ENCODE peak calls at places on chromosomes 2 and 18, in nine cellular contexts. D, K, O, N, L, P, A, C and Q are unnamed samples.
A peak's percentile ranks its signal among the peaks of the same experiment; 100 is the strongest.

GRCh38 chr18:37486848-37487247 is 78.8 kb downstream of the CELF4 start:
- DNase-seq in D (no peak), K (no peak), O (no peak), N (no peak), L (no peak), P (no peak), A (no peak), C (no peak), Q (no peak)

GRCh38 chr18:48140738-48141137 is 210.3 kb upstream of the SMAD2 start:
- DNase-seq in D (no peak), K (no peak), O (no peak), N (no peak), L (no peak), P (no peak), A (no peak), C (no peak), Q (no peak)

GRCh38 chr2:38933653-38934052 is 44.0 kb downstream of the ARHGEF33 start:
- DNase-seq in D (no peak), K (no peak), O (no peak), N (no peak), L (peak; percentile 86), P (no peak), A (no peak), C (no peak), Q (peak; percentile 63)

GRCh38 chr2:85648619-85649018 is 19.4 kb downstream of the SFTPB start:
- DNase-seq in D (peak; percentile 32), K (peak; percentile 58), O (no peak), N (peak; percentile 27), L (peak; percentile 85), P (no peak), A (no peak), C (no peak), Q (peak; percentile 82)

GRCh38 chr18:23631312-23631711 is 31.4 kb downstream of the ANKRD29 start:
- DNase-seq in D (no peak), K (no peak), O (no peak), N (no peak), L (no peak), P (no peak), A (no peak), C (no peak), Q (no peak)

GRCh38 chr18:46632401-46633089 is 24.5 kb downstream of the LOXHD1 start:
- DNase-seq in D (no peak), K (no peak), O (no peak), N (peak; percentile 95), L (no peak), P (no peak), A (no peak), C (peak; percentile 74), Q (peak; percentile 3)

GRCh38 chr2:464562-465309 is 176.8 kb upstream of the ALKAL2 start:
- DNase-seq in D (peak; percentile 15), K (no peak), O (no peak), N (no peak), L (no peak), P (no peak), A (no peak), C (no peak), Q (no peak)

GRCh38 chr2:2083113-2083757 is 247.8 kb downstream of the MYT1L start:
- DNase-seq in D (no peak), K (no peak), O (no peak), N (peak; percentile 24), L (no peak), P (no peak), A (peak; percentile 23), C (no peak), Q (no peak)

GRCh38 chr18:63157293-63158011 is 162.1 kb downstream of the BCL2 start:
- DNase-seq in D (peak; percentile 23), K (no peak), O (no peak), N (no peak), L (no peak), P (no peak), A (no peak), C (no peak), Q (no peak)

GRCh38 chr2:29954316-29954715 is 32.9 kb upstream of the ALK start:
- DNase-seq in D (no peak), K (no peak), O (no peak), N (no peak), L (no peak), P (no peak), A (no peak), C (no peak), Q (no peak)

GRCh38 chr2:120625865-120626560 is 109.7 kb upstream of the GLI2 start:
- DNase-seq in D (no peak), K (no peak), O (peak; percentile 89), N (no peak), L (no peak), P (no peak), A (peak; percentile 86), C (peak; percentile 78), Q (no peak)

GRCh38 chr2:120622159-120622869 is 113.4 kb upstream of the GLI2 start:
- DNase-seq in D (no peak), K (no peak), O (peak; percentile 20), N (no peak), L (no peak), P (no peak), A (no peak), C (no peak), Q (no peak)

GRCh38 chr2:120624738-120625446 is 110.8 kb upstream of the GLI2 start:
- DNase-seq in D (no peak), K (no peak), O (no peak), N (no peak), L (no peak), P (no peak), A (no peak), C (no peak), Q (no peak)

GRCh38 chr2:120624056-120624737 is 111.5 kb upstream of the GLI2 start:
- DNase-seq in D (no peak), K (no peak), O (peak; percentile 15), N (no peak), L (no peak), P (no peak), A (no peak), C (no peak), Q (no peak)

GRCh38 chr2:120622886-120623753 is 112.5 kb upstream of the GLI2 start:
- DNase-seq in D (no peak), K (no peak), O (peak; percentile 39), N (no peak), L (no peak), P (no peak), A (no peak), C (no peak), Q (no peak)
- TF ChIP-seq CTCF in D (no peak), K (no peak), O (no peak), N (no peak), L (no peak), P (no peak), A (no peak), C (no peak), Q (no peak)

GRCh38 chr2:43831438-43832294 is 7.0 kb downstream of the ABCG5 start:
- DNase-seq in D (no peak), K (no peak), O (no peak), N (peak; percentile 1), L (peak; percentile 9), P (no peak), A (no peak), C (no peak), Q (no peak)
- H3K4me3 ChIP-seq in D (no peak overlapping the region), K (peak overlapping the region; percentile 20), O (peak overlapping the region; percentile 48), N (peak overlapping the region; percentile 1), L (no peak overlapping the region), P (peak overlapping the region; percentile 20), A (no peak overlapping the region), C (no peak overlapping the region), Q (no peak overlapping the region)

DNA sequence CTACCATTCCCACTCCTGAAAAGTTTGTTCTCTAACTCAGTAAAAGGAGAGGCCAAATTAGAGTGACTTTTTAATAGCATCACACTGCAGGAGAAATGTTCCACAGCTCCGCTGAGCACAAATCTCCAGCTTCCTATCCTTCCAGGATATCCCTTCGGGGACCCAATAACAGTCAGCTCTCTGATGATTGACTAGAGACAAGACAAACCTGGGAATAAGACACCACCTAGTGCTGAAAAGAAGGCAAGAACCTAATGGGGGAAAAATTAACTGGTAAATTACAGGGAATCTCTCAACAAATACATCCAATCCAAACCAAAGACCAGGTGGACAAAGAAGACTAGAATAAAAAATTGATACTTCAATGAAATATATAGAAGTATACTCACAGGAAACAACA is 977.1 kb upstream of the SOX11 start:
- DNase-seq in D (peak; percentile 22), K (no peak), O (no peak), N (no peak), L (no peak), P (no peak), A (no peak), C (no peak), Q (no peak)
- TF ChIP-seq CTCF in D (peak; percentile 77), K (peak; percentile 1), O (no peak), N (no peak), L (no peak), P (no peak), A (no peak), C (no peak), Q (no peak)

GRCh38 chr2:128475427-128476211 is 157.0 kb upstream of the HS6ST1 start:
- DNase-seq in D (no peak), K (no peak), O (no peak), N (no peak), L (no peak), P (no peak), A (no peak), C (peak; percentile 80), Q (no peak)

GRCh38 chr2:128474962-128475361 is 156.3 kb upstream of the HS6ST1 start:
- DNase-seq in D (no peak), K (no peak), O (no peak), N (no peak), L (no peak), P (no peak), A (no peak), C (peak; percentile 84), Q (no peak)

GRCh38 chr2:128474014-128474961 is 155.6 kb upstream of the HS6ST1 start:
- DNase-seq in D (no peak), K (no peak), O (no peak), N (no peak), L (no peak), P (no peak), A (no peak), C (peak; percentile 83), Q (no peak)

GRCh38 chr2:128472789-128473174 is 154.1 kb upstream of the HS6ST1 start:
- DNase-seq in D (no peak), K (no peak), O (no peak), N (no peak), L (peak; percentile 64), P (no peak), A (no peak), C (no peak), Q (no peak)

DNA sequence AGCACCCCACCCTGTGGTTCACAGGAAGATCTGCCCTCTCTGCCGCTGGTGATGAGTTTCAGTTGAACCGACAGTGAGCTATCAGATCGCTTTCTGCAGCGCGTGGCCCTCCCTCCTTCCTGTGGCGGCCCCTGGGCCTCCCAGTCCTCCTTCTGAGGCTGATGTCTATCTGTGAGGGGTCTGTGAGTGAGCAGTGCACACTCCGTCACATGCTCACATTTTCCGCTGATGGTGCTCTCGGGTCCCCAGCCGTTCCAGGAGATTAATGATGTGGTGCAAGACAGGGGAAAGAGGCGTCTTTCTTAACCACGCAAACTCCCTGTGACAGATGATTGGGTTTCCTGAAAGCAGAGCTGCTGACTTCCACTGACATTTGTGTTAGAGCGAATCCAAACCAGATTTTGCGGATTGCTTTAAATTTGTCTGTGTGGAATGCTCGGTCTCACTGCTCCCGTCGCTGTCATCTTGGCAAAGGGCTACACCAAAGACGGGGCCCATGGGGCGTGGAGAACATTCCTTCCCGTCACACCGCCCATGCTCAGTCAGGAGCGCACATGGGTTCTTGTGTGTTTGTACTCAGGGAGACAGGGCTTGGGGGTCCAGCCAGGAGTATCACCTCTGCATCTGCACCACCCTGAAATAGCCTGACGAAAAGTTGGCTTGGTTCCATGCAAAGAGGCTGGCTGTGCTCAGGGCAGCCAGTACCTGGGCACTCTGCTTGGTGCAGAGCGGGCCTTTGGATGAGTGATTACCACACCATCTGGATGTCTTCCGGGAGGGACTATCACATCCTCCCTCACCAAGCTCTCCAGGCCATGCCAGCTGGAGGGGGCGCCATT is 154.7 kb upstream of the HS6ST1 start:
- DNase-seq in D (peak; percentile 34), K (peak; percentile 2), O (peak; percentile 90), N (no peak), L (peak; percentile 78), P (no peak), A (no peak), C (peak; percentile 91), Q (peak; percentile 14)
- H3K4me3 ChIP-seq in D (no peak overlapping the region), K (no peak overlapping the region), O (peak overlapping the region; percentile 50), N (no peak overlapping the region), L (peak overlapping the region; percentile 16), P (no peak overlapping the region), A (no peak overlapping the region), C (no peak overlapping the region), Q (peak overlapping the region; percentile 15)